ENCODE peak calls at places on chromosomes 13 and 19, in four cellular contexts. W is AG09309, I is BE2C, T is neural progenitor cell. D is an unnamed sample.

GRCh38 chr13:37870895-37871550 is 1.5 kb upstream of the TRPC4 start:
- DNase-seq in W (no peak), I (no peak), T (peak), D (no peak)

GRCh38 chr13:38090913-38091312 is 221.3 kb upstream of the TRPC4 start:
- DNase-seq in W (no peak), I (peak), T (peak), D (no peak)

GRCh38 chr19:31139871-31140505 is 209.2 kb downstream of the TSHZ3 start:
- DNase-seq in W (peak), I (no peak), T (no peak), D (no peak)

GRCh38 chr19:16106121-16106520 is 5.6 kb upstream of the RAB8A start:
- DNase-seq in W (peak), I (no peak), T (no peak), D (peak)

GRCh38 chr19:32751066-32751465 is 31.5 kb downstream of the TDRD12 start:
- DNase-seq in W (no peak), I (no peak), T (no peak), D (no peak)

GRCh38 chr13:31045621-31046081 is 113.2 kb downstream of the TEX26 start:
- DNase-seq in W (peak), I (no peak), T (no peak), D (peak)

GRCh38 chr13:98368019-98368418 is 190.9 kb upstream of the RNF113B start:
- DNase-seq in W (no peak), I (no peak), T (no peak), D (peak)

GRCh38 chr19:46606019-46606418 is 4.9 kb downstream of the CALM3 start:
- DNase-seq in W (no peak), I (no peak), T (no peak), D (no peak)

GRCh38 chr13:72405441-72405840 is 322.0 kb downstream of the MZT1 start:
- DNase-seq in W (no peak), I (no peak), T (no peak), D (no peak)

GRCh38 chr19:17318966-17319365 is 9.6 kb downstream of the DDA1 start:
- DNase-seq in W (no peak), I (no peak), T (no peak), D (no peak)

GRCh38 chr19:46365561-46365960 is 18.7 kb downstream of the PPP5C start:
- DNase-seq in W (no peak), I (no peak), T (peak), D (no peak)

GRCh38 chr13:112066624-112067004 is 335 bp upstream of the SOX1 start:
- DNase-seq in W (no peak), I (no peak), T (peak), D (no peak)

GRCh38 chr13:96734499-96734898 is 259.8 kb downstream of the OXGR1 start:
- DNase-seq in W (no peak), I (peak), T (no peak), D (no peak)

GRCh38 chr19:48230555-48231129 is 25.1 kb downstream of the CARD8 start:
- DNase-seq in W (no peak), I (no peak), T (no peak), D (no peak)

GRCh38 chr13:97568850-97569249 is 134.9 kb downstream of the RAP2A start:
- DNase-seq in W (no peak), I (no peak), T (peak), D (no peak)

GRCh38 chr19:50778906-50779430 is 8.7 kb downstream of the GPR32 start:
- DNase-seq in W (no peak), I (no peak), T (peak), D (no peak)

GRCh38 chr19:17929056-17929455 is 3.8 kb upstream of the CCDC124 start:
- DNase-seq in W (no peak), I (no peak), T (no peak), D (peak)

GRCh38 chr19:34381399-34382251 is 16.6 kb downstream of the GPI start:
- DNase-seq in W (no peak), I (no peak), T (no peak), D (no peak)

GRCh38 chr13:99857738-99858137 is 113.8 kb downstream of the ZIC5 start:
- DNase-seq in W (no peak), I (no peak), T (no peak), D (no peak)

GRCh38 chr13:96373597-96373996 is 283.7 kb downstream of the HS6ST3 start:
- DNase-seq in W (no peak), I (no peak), T (no peak), D (no peak)

GRCh38 chr19:40219721-40220276 is 1.6 kb upstream of the TTC9B start:
- DNase-seq in W (no peak), I (peak), T (no peak), D (no peak)

GRCh38 chr19:39679056-39679790 is 23.5 kb downstream of the LGALS16 start:
- DNase-seq in W (no peak), I (no peak), T (no peak), D (peak)

GRCh38 chr13:72970301-72970880 is 88.4 kb upstream of the KLF5 start:
- DNase-seq in W (no peak), I (no peak), T (no peak), D (no peak)

GRCh38 chr13:24039621-24040475 is 120.7 kb upstream of the SPATA13 start:
- DNase-seq in W (no peak), I (no peak), T (no peak), D (peak)

GRCh38 chr19:52735734-52736133 is 890 bp upstream of the ZNF611 start:
- DNase-seq in W (no peak), I (no peak), T (peak), D (no peak)

GRCh38 chr19:52739576-52739975 is 4.7 kb upstream of the ZNF611 start:
- DNase-seq in W (no peak), I (no peak), T (no peak), D (no peak)

GRCh38 chr19:52734340-52734892 is 428 bp downstream of the ZNF611 start:
- DNase-seq in W (no peak), I (peak), T (peak), D (no peak)

GRCh38 chr19:52734893-52735661 is at the start of gene ZNF611:
- DNase-seq in W (peak), I (peak), T (peak), D (peak)
- TF ChIP-seq CTCF in W (peak), I (peak), T (peak), D (peak)

DNA sequence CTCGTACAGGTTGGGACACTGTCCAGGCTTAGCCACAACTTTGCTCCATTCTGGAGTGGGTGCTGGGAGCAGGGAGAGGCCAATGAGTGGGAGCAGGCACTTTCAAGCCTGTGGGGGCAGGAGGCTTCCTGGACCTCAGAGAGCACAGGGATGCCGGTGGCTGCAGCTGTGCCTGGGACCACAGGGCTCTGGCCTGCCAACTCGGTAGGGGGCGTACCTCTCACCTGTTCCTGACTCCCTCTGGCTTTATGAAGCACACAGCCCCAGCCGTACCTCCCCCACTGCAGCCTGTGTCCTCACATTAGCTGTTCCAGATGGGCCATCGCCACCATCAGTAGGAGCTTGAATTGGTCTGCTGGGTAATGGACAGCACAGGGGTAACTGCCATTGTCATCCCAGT is 278.7 kb upstream of the KLHL1 start:
- DNase-seq in W (no peak), I (no peak), T (no peak), D (no peak)
- TF ChIP-seq CTCF in W (no peak), I (no peak), T (no peak), D (no peak)

GRCh38 chr19:37114001-37114400 is 35.8 kb downstream of the ZNF420 start:
- DNase-seq in W (no peak), I (peak), T (no peak), D (no peak)
- TF ChIP-seq CTCF in W (no peak), I (peak), T (peak), D (peak)

GRCh38 chr19:741506-742131 is 9.3 kb upstream of the MISP start:
- DNase-seq in W (no peak), I (no peak), T (peak), D (peak)
- TF ChIP-seq CTCF in W (no peak), I (peak), T (peak), D (peak)

DNA sequence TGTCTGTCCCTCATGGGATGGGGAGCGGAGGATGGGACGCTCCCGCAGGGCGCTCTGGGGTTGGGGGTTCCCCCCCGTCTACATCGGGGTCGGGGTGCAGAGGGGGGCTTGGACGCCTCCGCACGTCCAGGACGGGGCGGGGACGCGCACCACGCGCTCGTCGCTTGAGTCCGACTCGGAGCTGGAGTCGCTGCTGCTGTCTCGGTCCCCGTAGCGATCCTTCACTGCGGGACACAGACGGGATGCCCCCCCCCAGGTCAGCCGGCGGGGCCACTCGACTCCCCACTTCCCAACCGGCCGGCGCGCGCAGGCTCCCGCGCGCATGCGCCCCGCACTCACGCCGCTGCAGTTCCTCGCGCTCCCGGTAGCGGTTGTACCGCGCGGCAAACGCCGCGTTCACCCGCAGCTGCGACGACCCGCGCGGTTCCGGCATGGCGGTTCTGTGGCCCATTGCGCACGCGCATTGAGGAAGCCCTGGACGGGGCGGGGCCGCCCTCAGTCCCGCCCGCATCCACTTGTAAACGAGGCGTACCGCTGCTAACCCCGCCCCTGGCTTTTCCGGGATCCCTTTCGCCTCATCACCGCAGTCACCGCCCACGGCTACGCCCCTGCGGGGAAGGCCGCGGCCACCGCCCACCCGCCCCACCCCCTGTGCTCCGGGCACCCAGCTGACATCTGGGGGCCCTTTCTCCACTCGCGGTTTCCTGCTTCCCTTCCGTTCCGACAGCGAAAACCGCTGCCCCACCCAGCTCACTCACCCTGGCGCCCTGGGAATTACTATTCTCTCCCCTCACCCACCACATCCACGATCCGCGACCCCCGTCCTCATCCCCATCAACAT is at the start of gene KRI1:
- DNase-seq in W (peak), I (peak), T (peak), D (peak)
- TF ChIP-seq CTCF in W (no peak), I (peak), T (peak), D (peak)

D was measured in GM12865.